ENCODE peak calls at places on chromosome 2, in five cellular contexts. A, N, L, R and W are unnamed samples.
A peak's percentile ranks its signal among the peaks of the same experiment; 100 is the strongest.

GRCh38 chr2:183610724-183611123 is 486.5 kb downstream of the NUP35 start:
- DNase-seq in R (no peak), L (no peak), A (no peak), N (no peak), W (no peak)

GRCh38 chr2:110843496-110843895 is 111.1 kb downstream of the ACOXL start:
- DNase-seq in N (no peak), A (no peak), R (no peak), L (no peak), W (no peak)

GRCh38 chr2:215378045-215378444 is 57.8 kb downstream of the FN1 start:
- DNase-seq in R (no peak), N (no peak), A (no peak), L (no peak), W (no peak)

GRCh38 chr2:28002181-28002580 is 111.7 kb downstream of the BABAM2 start:
- DNase-seq in R (no peak), A (no peak), L (no peak), N (no peak), W (no peak)

GRCh38 chr2:230758566-230759480 is 46.2 kb downstream of the CAB39 start:
- DNase-seq in L (no peak), R (peak; percentile 87), N (no peak), A (peak; percentile 91), W (no peak)

GRCh38 chr2:47323822-47324171 is 79.2 kb upstream of the MSH2 start:
- DNase-seq in R (no peak), L (no peak), N (no peak), A (no peak), W (no peak)

GRCh38 chr2:15457868-15458267 is 103.3 kb downstream of the NBAS start:
- DNase-seq in N (no peak), L (no peak), R (no peak), A (no peak), W (no peak)

GRCh38 chr2:86037141-86037794 is 68.4 kb downstream of the POLR1A start:
- DNase-seq in L (peak; percentile 57), A (peak; percentile 85), R (peak; percentile 89), N (no peak), W (no peak)

GRCh38 chr2:8515390-8515761 is 166.5 kb upstream of the ID2 start:
- DNase-seq in N (peak; percentile 48), L (no peak), A (no peak), R (no peak), W (no peak)

GRCh38 chr2:96389728-96390127 is 54.2 kb downstream of the NCAPH start:
- DNase-seq in N (no peak), L (no peak), A (no peak), R (no peak), W (no peak)

GRCh38 chr2:215436705-215437570 is 1.1 kb upstream of the FN1 start:
- DNase-seq in A (peak; percentile 72), R (peak; percentile 56), N (no peak), L (no peak), W (peak; percentile 17)

GRCh38 chr2:191302459-191303155 is 57.4 kb downstream of the MYO1B start:
- DNase-seq in N (no peak), R (no peak), A (no peak), L (no peak), W (peak; percentile 46)

GRCh38 chr2:97845818-97846217 is 132.4 kb downstream of the ZAP70 start:
- DNase-seq in N (no peak), R (no peak), L (no peak), A (no peak), W (no peak)

GRCh38 chr2:39920318-39920775 is 141.3 kb upstream of the THUMPD2 start:
- DNase-seq in L (no peak), N (no peak), R (no peak), A (no peak), W (no peak)

GRCh38 chr2:23361185-23361584 is 23.8 kb upstream of the KLHL29 start:
- DNase-seq in A (no peak), L (no peak), R (no peak), N (no peak), W (no peak)

GRCh38 chr2:161956751-161957150 is 117.3 kb downstream of the DPP4 start:
- DNase-seq in L (no peak), R (no peak), N (no peak), A (no peak), W (no peak)

GRCh38 chr2:224412064-224412921 is 10.4 kb upstream of the FAM124B start:
- DNase-seq in R (peak; percentile 71), N (no peak), L (no peak), A (peak; percentile 36), W (no peak)

GRCh38 chr2:195587966-195588365 is 69.1 kb upstream of the SLC39A10 start:
- DNase-seq in R (no peak), N (no peak), A (no peak), L (no peak), W (no peak)

GRCh38 chr2:21836766-21837543 is 713.2 kb downstream of the TDRD15 start:
- DNase-seq in L (no peak), R (peak; percentile 66), A (peak; percentile 90), N (no peak), W (no peak)

GRCh38 chr2:189933041-189933440 is 129.5 kb downstream of the MSTN start:
- DNase-seq in L (no peak), R (no peak), A (peak; percentile 15), N (no peak), W (no peak)

GRCh38 chr2:71506754-71507153 is 53.4 kb downstream of the DYSF start:
- DNase-seq in A (no peak), R (no peak), N (no peak), L (no peak), W (no peak)